ENCODE peak calls at places on chromosomes 12 and 14, in eight cellular contexts. T, A, B, E, U, H, Y and Q are unnamed samples. For H3K4me1, the result is how much of the 10 kb centered on the place peaks cover.

GRCh38 chr12:30095511-30095910 is 311.8 kb upstream of the TMTC1 start:
- DNase-seq in T (no peak), A (no peak), B (peak), E (no peak), U (no peak), H (no peak), Y (no peak), Q (no peak)

GRCh38 chr14:75452900-75453816 is 25.3 kb downstream of the JDP2 start:
- DNase-seq in T (peak), A (peak), B (peak), E (no peak), U (peak), H (peak), Y (peak), Q (no peak)

GRCh38 chr12:68162374-68162773 is 2.8 kb upstream of the IFNG start:
- DNase-seq in T (no peak), A (peak), B (no peak), E (no peak), U (no peak), H (no peak), Y (no peak), Q (no peak)

GRCh38 chr14:69260979-69261605 is 1.1 kb downstream of the GALNT16 start:
- DNase-seq in T (no peak), A (no peak), B (no peak), E (peak), U (peak), H (peak), Y (peak), Q (peak)

GRCh38 chr12:12804432-12804886 is 8.7 kb upstream of the DDX47 start:
- DNase-seq in T (peak), A (peak), B (peak), E (no peak), U (no peak), H (no peak), Y (peak), Q (no peak)

GRCh38 chr12:28108599-28108998 is 81.7 kb upstream of the CCDC91 start:
- DNase-seq in T (no peak), A (peak), B (no peak), E (no peak), U (no peak), H (no peak), Y (no peak), Q (no peak)

GRCh38 chr14:37546621-37547447 is 48.2 kb downstream of the FOXA1 start:
- DNase-seq in T (peak), A (no peak), B (peak), E (no peak), U (no peak), H (no peak), Y (no peak), Q (no peak)

GRCh38 chr12:48105867-48106563 is at the start of gene SENP1:
- DNase-seq in T (peak), A (peak), B (peak), E (peak), U (peak), H (peak), Y (peak), Q (peak)

GRCh38 chr12:109189291-109189690 is 72.9 kb downstream of the ACACB start:
- DNase-seq in T (no peak), A (no peak), B (no peak), E (no peak), U (no peak), H (no peak), Y (no peak), Q (no peak)

GRCh38 chr14:22305563-22306127 is 283.4 kb downstream of the DAD1 start:
- DNase-seq in T (peak), A (no peak), B (no peak), E (no peak), U (no peak), H (no peak), Y (no peak), Q (no peak)

GRCh38 chr14:98952595-98953325 is 319.2 kb downstream of the BCL11B start:
- DNase-seq in T (no peak), A (peak), B (peak), E (no peak), U (peak), H (peak), Y (peak), Q (no peak)

GRCh38 chr12:541676-542289 is 82.0 kb downstream of the B4GALNT3 start:
- DNase-seq in T (no peak), A (no peak), B (no peak), E (no peak), U (no peak), H (no peak), Y (peak), Q (no peak)

GRCh38 chr12:72256725-72257124 is 15.4 kb upstream of the TRHDE start:
- DNase-seq in T (no peak), A (no peak), B (no peak), E (no peak), U (no peak), H (no peak), Y (no peak), Q (no peak)

GRCh38 chr12:34296143-34297041 is 274.1 kb downstream of the ALG10 start:
- DNase-seq in T (no peak), A (no peak), B (no peak), E (no peak), U (peak), H (peak), Y (no peak), Q (no peak)

GRCh38 chr12:131093971-131094830 is 140.5 kb downstream of the ADGRD1 start:
- DNase-seq in T (no peak), A (no peak), B (no peak), E (no peak), U (no peak), H (peak), Y (no peak), Q (no peak)

GRCh38 chr12:57236925-57237652 is 7.6 kb downstream of the SHMT2 start:
- DNase-seq in T (no peak), A (no peak), B (peak), E (no peak), U (peak), H (peak), Y (peak), Q (no peak)

GRCh38 chr14:52834440-52834842 is 43.0 kb upstream of the GNPNAT1 start:
- DNase-seq in T (peak), A (peak), B (peak), E (no peak), U (no peak), H (no peak), Y (peak), Q (no peak)

GRCh38 chr12:14366211-14366762 is 805 bp downstream of the ATF7IP start:
- DNase-seq in T (peak), A (no peak), B (no peak), E (no peak), U (no peak), H (no peak), Y (peak), Q (peak)

DNA sequence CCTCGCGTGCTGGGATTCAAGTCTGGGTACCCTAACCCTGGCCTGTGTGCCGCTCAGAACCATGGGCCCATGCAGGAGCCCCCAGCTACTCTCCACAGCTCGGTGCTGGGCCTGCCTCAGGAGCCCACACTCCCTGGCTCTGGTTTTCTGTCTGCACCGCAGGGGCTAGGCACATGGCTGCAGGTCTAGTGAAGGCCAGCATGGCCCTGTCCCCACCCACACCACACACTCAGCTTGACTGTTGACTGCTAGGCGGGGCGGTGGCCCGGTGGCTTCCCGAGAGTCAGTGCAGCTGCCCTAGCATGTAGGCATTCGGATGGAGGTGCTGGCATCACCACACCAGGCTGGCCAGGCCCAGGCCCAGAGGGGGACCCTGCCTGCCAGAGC is 7.9 kb downstream of the INF2 start:
- DNase-seq in T (no peak), A (no peak), B (no peak), E (no peak), U (no peak), H (no peak), Y (no peak), Q (no peak)
- H3K4me1 ChIP-seq in T (under half), A (half or more), B (under half), E (under half), U (under half), H (under half), Y (under half), Q (under half)

GRCh38 chr12:123232807-123233504 is at the start of the genes MPHOSPH9 and MTRFR:
- DNase-seq in T (peak), A (peak), B (peak), E (peak), U (peak), H (peak), Y (peak), Q (peak)

GRCh38 chr12:123231931-123232330 is 1.0 kb downstream of the MPHOSPH9 start:
- DNase-seq in T (no peak), A (no peak), B (no peak), E (no peak), U (no peak), H (no peak), Y (no peak), Q (no peak)

GRCh38 chr12:123233505-123234299 is 466 bp downstream of the MTRFR start:
- DNase-seq in T (no peak), A (no peak), B (no peak), E (peak), U (no peak), H (no peak), Y (peak), Q (peak)

GRCh38 chr12:123227581-123228258 is 5.2 kb downstream of the MPHOSPH9 start:
- DNase-seq in T (no peak), A (no peak), B (no peak), E (no peak), U (no peak), H (no peak), Y (no peak), Q (no peak)

GRCh38 chr12:123232472-123232806 is 502 bp downstream of the MPHOSPH9 start:
- DNase-seq in T (no peak), A (no peak), B (no peak), E (no peak), U (no peak), H (no peak), Y (peak), Q (no peak)
- H3K4me1 ChIP-seq in T (under half), A (under half), B (under half), E (under half), U (under half), H (under half), Y (under half), Q (half or more)

DNA sequence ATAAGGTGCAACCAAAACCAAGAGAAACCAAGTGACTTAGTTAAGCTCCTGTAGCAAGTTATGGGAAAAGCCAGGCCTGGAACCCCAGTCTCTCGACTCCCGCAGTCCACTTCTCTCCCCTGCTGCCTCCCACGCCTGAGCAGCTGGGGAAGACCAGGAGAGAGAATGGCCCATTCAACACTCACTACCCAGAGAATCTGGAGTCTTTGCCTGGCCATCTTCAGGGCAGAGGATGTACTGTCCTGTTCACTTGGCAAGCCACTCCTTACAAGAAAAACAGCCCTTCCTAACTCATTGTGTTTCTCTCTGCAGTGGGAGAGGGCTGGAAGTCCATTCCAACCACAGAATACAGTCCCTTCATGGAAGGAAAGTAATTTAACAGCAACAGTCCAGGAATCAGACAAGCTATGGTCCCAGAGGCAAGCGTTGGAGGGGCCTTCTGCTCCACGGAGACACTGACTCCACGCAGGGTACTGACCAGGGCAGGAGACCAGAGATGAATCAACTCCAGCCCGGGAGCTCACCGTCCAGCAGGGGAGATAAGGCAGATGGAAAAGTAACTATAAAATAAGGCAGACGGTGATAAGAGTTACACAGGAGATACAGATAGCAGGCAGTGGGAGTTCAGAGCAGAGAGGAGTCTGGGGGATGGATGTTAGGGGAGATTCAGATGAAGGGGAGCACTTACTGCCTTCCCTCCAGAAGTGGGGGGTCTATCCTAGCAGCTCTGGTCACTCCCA is 1.6 kb downstream of the PITPNM2 start:
- DNase-seq in T (no peak), A (no peak), B (no peak), E (peak), U (no peak), H (peak), Y (peak), Q (no peak)
- H3K4me1 ChIP-seq in T (under half), A (under half), B (under half), E (under half), U (under half), H (under half), Y (under half), Q (under half)

DNA sequence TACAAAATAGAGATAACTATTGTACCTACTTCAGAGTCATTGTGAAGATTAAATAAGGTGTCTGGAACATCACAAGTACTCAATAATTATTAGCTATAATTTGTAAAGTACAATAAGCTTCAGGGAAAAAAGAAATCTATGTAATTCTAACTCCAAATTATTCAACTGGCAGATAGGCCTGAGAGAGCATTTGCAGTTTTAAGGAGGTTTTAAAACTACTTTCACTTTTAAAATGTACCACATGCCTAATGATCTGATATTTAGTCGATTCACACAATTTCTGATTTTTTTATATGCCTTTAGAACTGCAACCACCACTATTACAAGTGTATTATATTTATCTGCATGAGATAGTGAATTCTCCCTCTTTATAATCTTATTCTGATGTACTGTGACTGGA is 24.9 kb upstream of the FRMD6 start:
- DNase-seq in T (no peak), A (no peak), B (no peak), E (no peak), U (no peak), H (no peak), Y (no peak), Q (no peak)
- H3K4me1 ChIP-seq in T (under half), A (under half), B (under half), E (under half), U (under half), H (under half), Y (under half), Q (under half)

GRCh38 chr12:70247653-70248199 is 4.5 kb downstream of the CNOT2 start:
- DNase-seq in T (no peak), A (no peak), B (no peak), E (no peak), U (no peak), H (no peak), Y (peak), Q (no peak)
- H3K4me1 ChIP-seq in T (under half), A (under half), B (under half), E (under half), U (half or more), H (under half), Y (half or more), Q (under half)

DNA sequence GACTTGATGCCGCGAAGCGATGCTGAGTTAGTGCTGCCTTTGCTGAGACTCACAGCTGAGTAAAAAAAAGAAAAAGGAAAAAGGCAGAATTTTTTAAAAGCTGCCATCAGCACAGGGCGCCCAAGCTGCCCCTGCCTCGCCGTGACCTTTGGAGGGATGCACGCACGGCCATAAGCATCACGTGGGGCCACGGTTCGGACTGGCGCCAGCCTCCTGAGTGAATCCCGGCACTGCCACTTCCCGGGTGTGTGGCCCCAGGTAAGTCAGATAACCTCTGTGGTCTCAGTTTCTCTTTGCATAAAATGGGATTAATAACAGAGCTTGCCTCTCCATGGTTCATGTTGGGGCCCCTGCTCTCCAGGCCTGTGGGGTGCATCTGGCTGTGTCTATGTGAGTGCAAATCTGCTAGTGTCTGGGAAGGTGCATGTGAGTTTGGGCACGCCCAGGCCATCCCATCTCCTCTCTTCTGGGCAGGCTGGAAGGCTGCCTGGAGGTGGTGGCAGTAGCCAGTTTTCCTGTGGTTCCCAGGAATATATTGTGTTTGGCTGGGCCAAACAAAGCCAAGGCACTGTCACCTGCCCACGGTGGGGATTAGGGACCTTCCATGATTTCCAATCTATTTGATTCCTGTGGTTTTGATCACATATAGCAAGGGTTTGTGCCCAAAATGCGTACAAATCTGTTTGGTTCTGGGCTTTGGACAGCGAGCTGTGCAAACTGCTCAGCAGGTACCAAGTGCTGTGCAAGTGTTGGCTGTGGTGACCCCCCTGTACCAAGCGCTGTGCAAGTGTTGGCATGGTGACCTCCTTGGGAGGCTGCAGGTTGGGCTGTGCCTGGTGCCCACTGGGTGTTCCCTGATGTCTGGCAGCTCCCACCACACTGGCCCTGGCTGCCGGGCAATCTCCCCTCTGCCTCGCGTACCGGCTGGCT is 43.5 kb upstream of the NCOR2 start:
- DNase-seq in T (no peak), A (no peak), B (no peak), E (no peak), U (no peak), H (no peak), Y (no peak), Q (no peak)
- H3K4me1 ChIP-seq in T (under half), A (under half), B (under half), E (under half), U (under half), H (under half), Y (under half), Q (under half)

DNA sequence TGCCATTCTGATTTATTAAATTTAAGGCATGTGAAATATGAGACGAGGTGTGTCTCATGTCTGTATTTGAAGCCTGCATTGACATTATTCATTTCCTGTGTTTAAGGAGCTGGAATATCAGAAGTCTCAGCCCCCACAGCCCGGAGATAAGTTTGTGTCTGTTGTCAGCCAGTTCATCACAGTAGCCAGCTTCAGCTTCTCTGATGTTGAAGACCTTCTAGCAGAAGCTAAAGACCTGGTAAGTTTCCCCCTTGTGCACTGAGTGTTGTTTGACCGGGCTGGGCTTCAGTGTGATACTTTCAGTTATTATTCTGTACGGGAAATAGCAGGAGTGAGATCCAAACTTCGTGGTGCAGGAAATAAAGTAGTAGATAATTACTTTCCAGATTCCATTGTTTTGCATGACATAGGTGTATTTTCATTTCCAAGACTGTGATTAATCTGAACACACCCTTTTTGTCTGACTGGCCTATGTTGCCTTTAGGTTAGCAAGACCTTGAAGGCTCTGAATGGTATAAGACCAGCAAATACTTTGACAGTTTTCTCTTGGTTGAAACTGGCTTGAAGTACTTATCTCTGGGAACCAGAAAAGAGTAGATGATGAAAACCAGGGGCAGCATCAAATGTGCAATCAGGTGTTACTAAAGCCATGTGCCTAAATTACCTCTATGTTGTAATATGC is 101.5 kb downstream of the GPR135 start:
- DNase-seq in T (peak), A (peak), B (no peak), E (no peak), U (no peak), H (no peak), Y (peak), Q (no peak)
- H3K4me1 ChIP-seq in T (under half), A (half or more), B (under half), E (under half), U (under half), H (under half), Y (under half), Q (under half)

GRCh38 chr12:121809712-121810116 is 5.9 kb downstream of the SETD1B start:
- DNase-seq in T (no peak), A (no peak), B (no peak), E (no peak), U (peak), H (no peak), Y (no peak), Q (no peak)

GRCh38 chr12:121808623-121809022 is 4.8 kb downstream of the SETD1B start:
- DNase-seq in T (no peak), A (no peak), B (no peak), E (no peak), U (no peak), H (no peak), Y (no peak), Q (no peak)

GRCh38 chr12:121805800-121806555 is 2.2 kb downstream of the SETD1B start:
- DNase-seq in T (no peak), A (peak), B (no peak), E (no peak), U (peak), H (no peak), Y (peak), Q (no peak)

GRCh38 chr12:121806556-121807308 is 2.9 kb downstream of the SETD1B start:
- DNase-seq in T (no peak), A (peak), B (no peak), E (no peak), U (peak), H (no peak), Y (peak), Q (no peak)

GRCh38 chr12:121807656-121808347 is 4.0 kb downstream of the SETD1B start:
- DNase-seq in T (no peak), A (no peak), B (no peak), E (no peak), U (no peak), H (no peak), Y (no peak), Q (no peak)
- H3K4me1 ChIP-seq in T (under half), A (under half), B (under half), E (under half), U (under half), H (under half), Y (under half), Q (half or more)

GRCh38 chr12:96020314-96021003 is 14.9 kb downstream of the LTA4H start:
- DNase-seq in T (no peak), A (no peak), B (no peak), E (no peak), U (no peak), H (no peak), Y (no peak), Q (no peak)

GRCh38 chr12:96025518-96025917 is 9.9 kb downstream of the LTA4H start:
- DNase-seq in T (no peak), A (no peak), B (no peak), E (no peak), U (no peak), H (no peak), Y (no peak), Q (no peak)

GRCh38 chr12:96028538-96028937 is 6.8 kb downstream of the LTA4H start:
- DNase-seq in T (no peak), A (no peak), B (no peak), E (no peak), U (no peak), H (no peak), Y (no peak), Q (no peak)

GRCh38 chr12:96026331-96026730 is 9.1 kb downstream of the LTA4H start:
- DNase-seq in T (no peak), A (no peak), B (peak), E (no peak), U (no peak), H (no peak), Y (no peak), Q (no peak)
- H3K4me1 ChIP-seq in T (under half), A (under half), B (under half), E (under half), U (under half), H (under half), Y (under half), Q (under half)